ENCODE peak calls at places on chromosomes 4 and X, in five cellular contexts. P is fibroblast of lung, M is fibroblast of pulmonary artery, L is GM12878, R is endodermal cell. T is an unnamed sample.
A peak's percentile ranks its signal among the peaks of the same experiment; 100 is the strongest.

GRCh38 chrX:45758319-45758718 is 557.6 kb upstream of the DIPK2B start:
- DNase-seq in P (peak; percentile 84), M (peak; percentile 88), L (peak; percentile 61), R (no peak), T (peak; percentile 38)

GRCh38 chr4:89134775-89135319 is 23.5 kb downstream of the TIGD2 start:
- DNase-seq in P (peak; percentile 87), M (peak; percentile 95), L (no peak), R (no peak), T (no peak)

GRCh38 chr4:186104895-186105720 is 604 bp downstream of the FAM149A start:
- DNase-seq in P (no peak), M (no peak), L (no peak), R (peak; percentile 81), T (no peak)

GRCh38 chr4:14888790-14889189 is 113.5 kb upstream of the CPEB2 start:
- DNase-seq in P (peak; percentile 7), M (peak; percentile 10), L (no peak), R (no peak), T (no peak)

GRCh38 chrX:2282490-2283090 is 218.2 kb downstream of the DHRSX start:
- DNase-seq in P (no peak), M (no peak), L (no peak), R (no peak), T (no peak)

GRCh38 chrX:53312946-53313745 is 31.8 kb upstream of the IQSEC2 start:
- DNase-seq in P (peak; percentile 52), M (peak; percentile 57), L (peak; percentile 17), R (peak; percentile 87), T (no peak)

GRCh38 chrX:132956421-132957210 is 1.8 kb downstream of the HS6ST2 start:
- DNase-seq in P (no peak), M (no peak), L (no peak), R (peak; percentile 73), T (no peak)

GRCh38 chr4:113436360-113436759 is 325.2 kb downstream of the CAMK2D start:
- DNase-seq in P (peak; percentile 75), M (peak; percentile 89), L (no peak), R (no peak), T (no peak)

GRCh38 chr4:137735561-137736104 is 203.3 kb upstream of the PCDH18 start:
- DNase-seq in P (no peak), M (no peak), L (no peak), R (no peak), T (no peak)

GRCh38 chrX:72101597-72102037 is 30.1 kb downstream of the RTL5 start:
- DNase-seq in P (no peak), M (no peak), L (no peak), R (peak; percentile 76), T (no peak)

GRCh38 chrX:119753639-119754257 is 4.6 kb upstream of the SOWAHD start:
- DNase-seq in P (peak; percentile 40), M (peak; percentile 64), L (no peak), R (peak; percentile 61), T (peak; percentile 53)

GRCh38 chrX:38126179-38126578 is 94.5 kb downstream of the SRPX start:
- DNase-seq in P (no peak), M (no peak), L (no peak), R (no peak), T (no peak)

GRCh38 chrX:42131856-42132255 is 208.5 kb upstream of the CASK start:
- DNase-seq in P (peak; percentile 45), M (peak; percentile 7), L (no peak), R (no peak), T (no peak)

GRCh38 chrX:65034641-65035450 is 58.6 kb upstream of the ZC4H2 start:
- DNase-seq in P (peak; percentile 78), M (peak; percentile 68), L (no peak), R (peak; percentile 93), T (peak; percentile 77)

GRCh38 chr4:173448557-173448918 is 49.6 kb upstream of the SCRG1 start:
- DNase-seq in P (peak; percentile 85), M (no peak), L (no peak), R (no peak), T (no peak)

GRCh38 chrX:132041016-132041415 is 17.9 kb downstream of the STK26 start:
- DNase-seq in P (no peak), M (peak; percentile 39), L (no peak), R (no peak), T (no peak)

GRCh38 chr4:25427871-25428270 is 50.8 kb downstream of the ANAPC4 start:
- DNase-seq in P (no peak), M (no peak), L (no peak), R (no peak), T (no peak)

GRCh38 chrX:137263374-137263773 is 229.6 kb upstream of the GPR101 start:
- DNase-seq in P (no peak), M (no peak), L (no peak), R (no peak), T (no peak)

GRCh38 chr4:153781717-153782416 is 7.0 kb downstream of the SFRP2 start:
- DNase-seq in P (peak; percentile 76), M (peak; percentile 15), L (no peak), R (peak; percentile 60), T (no peak)

GRCh38 chr4:78809928-78810835 is 34.0 kb downstream of the BMP2K start:
- DNase-seq in P (no peak), M (no peak), L (no peak), R (peak; percentile 51), T (no peak)

GRCh38 chr4:138697771-138698170 is 317.8 kb upstream of the NOCT start:
- DNase-seq in P (peak; percentile 84), M (peak; percentile 34), L (no peak), R (no peak), T (no peak)

GRCh38 chr4:122997463-122998101 is 75.2 kb upstream of the NUDT6 start:
- DNase-seq in P (no peak), M (no peak), L (no peak), R (no peak), T (no peak)

GRCh38 chrX:22373094-22373493 is 100.4 kb downstream of the CBLL2 start:
- DNase-seq in P (no peak), M (no peak), L (no peak), R (no peak), T (no peak)

GRCh38 chrX:2488621-2489285 is 12.0 kb downstream of the DHRSX start:
- DNase-seq in P (no peak), M (no peak), L (no peak), R (peak; percentile 29), T (no peak)

GRCh38 chr4:2251073-2251794 is 9.3 kb upstream of the HAUS3 start:
- DNase-seq in P (no peak), M (no peak), L (no peak), R (peak; percentile 42), T (peak; percentile 8)

GRCh38 chr4:182143086-182143821 is 99.9 kb upstream of the TENM3 start:
- DNase-seq in P (peak; percentile 41), M (peak; percentile 11), L (no peak), R (peak; percentile 73), T (no peak)

GRCh38 chr4:110172972-110173371 is 25.4 kb downstream of the ELOVL6 start:
- DNase-seq in P (no peak), M (no peak), L (no peak), R (no peak), T (no peak)

GRCh38 chr4:83771113-83771705 is 235.3 kb downstream of the GPAT3 start:
- DNase-seq in P (peak; percentile 29), M (peak; percentile 65), L (no peak), R (peak; percentile 87), T (no peak)

GRCh38 chr4:189022441-189023035 is 883.3 kb downstream of the TRIML1 start:
- DNase-seq in P (peak; percentile 41), M (peak; percentile 12), L (no peak), R (no peak), T (no peak)

GRCh38 chr4:6250235-6250983 is 19.2 kb upstream of the WFS1 start:
- DNase-seq in P (peak; percentile 70), M (peak; percentile 80), L (peak; percentile 42), R (peak; percentile 85), T (no peak)

GRCh38 chr4:107801766-107802211 is 22.9 kb upstream of the SGMS2 start:
- DNase-seq in P (peak; percentile 29), M (no peak), L (no peak), R (no peak), T (no peak)

GRCh38 chr4:183201331-183201730 is 102.3 kb downstream of the WWC2 start:
- DNase-seq in P (peak; percentile 57), M (peak; percentile 45), L (no peak), R (no peak), T (no peak)

GRCh38 chr4:185761352-185762235 is 50.4 kb downstream of the SORBS2 start:
- DNase-seq in P (peak; percentile 19), M (peak; percentile 69), L (no peak), R (no peak), T (no peak)